ENCODE peak calls at places on chromosome 4, in four cellular contexts. D, R, X and M are unnamed samples.

GRCh38 chr4:73705056-73705432 is 35.3 kb upstream of the CXCL8 start:
- DNase-seq in D (no peak), R (no peak), X (no peak), M (no peak)

GRCh38 chr4:113826431-113826830 is 64.9 kb upstream of the CAMK2D start:
- DNase-seq in R (no peak), D (no peak), X (no peak), M (no peak)

GRCh38 chr4:51842167-51842553 is 793 bp upstream of the DCUN1D4 start:
- DNase-seq in R (peak), X (no peak), D (no peak), M (no peak)

GRCh38 chr4:7309176-7309575 is 116.8 kb downstream of the SORCS2 start:
- DNase-seq in D (no peak), X (no peak), R (no peak), M (no peak)

GRCh38 chr4:93313207-93313606 is 515.3 kb upstream of the ATOH1 start:
- DNase-seq in R (no peak), D (no peak), X (no peak), M (peak)

GRCh38 chr4:125728568-125728967 is 413.8 kb downstream of the FAT4 start:
- DNase-seq in D (no peak), X (no peak), R (no peak), M (no peak)

GRCh38 chr4:21835712-21836111 is 112.9 kb downstream of the KCNIP4 start:
- DNase-seq in X (no peak), R (no peak), D (no peak), M (no peak)

GRCh38 chr4:114535725-114536124 is 62.9 kb upstream of the UGT8 start:
- DNase-seq in X (no peak), D (no peak), R (no peak), M (no peak)

GRCh38 chr4:130026185-130026584 is 930.2 kb downstream of the C4orf33 start:
- DNase-seq in X (no peak), D (no peak), R (no peak), M (no peak)

GRCh38 chr4:99790796-99791617 is 25.6 kb upstream of the DAPP1 start:
- DNase-seq in D (no peak), R (no peak), X (no peak), M (no peak)

GRCh38 chr4:176753049-176753448 is 39.7 kb downstream of the VEGFC start:
- DNase-seq in X (no peak), R (no peak), D (no peak), M (no peak)

GRCh38 chr4:43330288-43330687 is 437.8 kb downstream of the GRXCR1 start:
- DNase-seq in X (no peak), R (no peak), D (no peak), M (no peak)

GRCh38 chr4:37722000-37722638 is 35.9 kb upstream of the RELL1 start:
- DNase-seq in R (no peak), D (no peak), X (no peak), M (no peak)

GRCh38 chr4:40486534-40486933 is 143.1 kb downstream of the RBM47 start:
- DNase-seq in D (no peak), X (no peak), R (no peak), M (no peak)

GRCh38 chr4:100314057-100314456 is 123.8 kb upstream of the DDIT4L start:
- DNase-seq in X (no peak), D (no peak), R (no peak), M (no peak)

GRCh38 chr4:183621875-183622274 is 37.1 kb downstream of the RWDD4 start:
- DNase-seq in X (no peak), D (no peak), R (no peak), M (no peak)

GRCh38 chr4:77959566-77960338 is 97.1 kb downstream of the MRPL1 start:
- DNase-seq in R (peak), D (peak), X (peak), M (peak)

GRCh38 chr4:48653217-48654014 is 126.7 kb downstream of the FRYL start:
- DNase-seq in R (peak), D (no peak), X (no peak), M (no peak)

GRCh38 chr4:184475096-184475461 is 729 bp upstream of the IRF2 start:
- DNase-seq in R (peak), D (no peak), X (no peak), M (no peak)

GRCh38 chr4:21470531-21470930 is 478.0 kb downstream of the KCNIP4 start:
- DNase-seq in D (no peak), X (no peak), R (peak), M (no peak)

GRCh38 chr4:48509543-48509942 is 19.5 kb downstream of the ZAR1 start:
- DNase-seq in R (no peak), D (no peak), X (no peak), M (no peak)

GRCh38 chr4:186688150-186688943 is 35.3 kb downstream of the FAT1 start:
- DNase-seq in X (no peak), D (peak), R (no peak), M (no peak)

GRCh38 chr4:89117115-89117514 is 5.8 kb downstream of the TIGD2 start:
- DNase-seq in X (no peak), D (no peak), R (no peak), M (no peak)

GRCh38 chr4:19729873-19730735 is 521.6 kb upstream of the SLIT2 start:
- DNase-seq in R (no peak), X (no peak), D (no peak), M (no peak)

GRCh38 chr4:138611721-138612120 is 369.6 kb upstream of the SLC7A11 start:
- DNase-seq in D (no peak), R (peak), X (no peak), M (no peak)

GRCh38 chr4:48546336-48546735 is 56.3 kb downstream of the ZAR1 start:
- DNase-seq in R (no peak), X (peak), D (peak), M (peak)

GRCh38 chr4:110170861-110171260 is 27.6 kb downstream of the ELOVL6 start:
- DNase-seq in D (no peak), R (no peak), X (no peak), M (no peak)

GRCh38 chr4:187174749-187175148 is 451.1 kb upstream of the FAT1 start:
- DNase-seq in D (no peak), X (no peak), R (no peak), M (no peak)

GRCh38 chr4:44447563-44448504 is 775 bp downstream of the KCTD8 start:
- DNase-seq in X (no peak), D (no peak), R (peak), M (no peak)

GRCh38 chr4:14399919-14400706 is 602.2 kb upstream of the CPEB2 start:
- DNase-seq in R (no peak), X (no peak), D (no peak), M (no peak)

GRCh38 chr4:6889101-6889735 is 20.4 kb upstream of the TBC1D14 start:
- DNase-seq in D (no peak), X (no peak), R (no peak), M (no peak)

GRCh38 chr4:128468485-128468989 is 180.9 kb upstream of the PGRMC2 start:
- DNase-seq in D (no peak), X (no peak), R (peak), M (no peak)

GRCh38 chr4:25449270-25449669 is 72.2 kb downstream of the ANAPC4 start:
- DNase-seq in R (no peak), X (no peak), D (no peak), M (no peak)

GRCh38 chr4:38837849-38838248 is 18.8 kb downstream of the TLR6 start:
- DNase-seq in X (no peak), D (no peak), R (no peak), M (no peak)

DNA sequence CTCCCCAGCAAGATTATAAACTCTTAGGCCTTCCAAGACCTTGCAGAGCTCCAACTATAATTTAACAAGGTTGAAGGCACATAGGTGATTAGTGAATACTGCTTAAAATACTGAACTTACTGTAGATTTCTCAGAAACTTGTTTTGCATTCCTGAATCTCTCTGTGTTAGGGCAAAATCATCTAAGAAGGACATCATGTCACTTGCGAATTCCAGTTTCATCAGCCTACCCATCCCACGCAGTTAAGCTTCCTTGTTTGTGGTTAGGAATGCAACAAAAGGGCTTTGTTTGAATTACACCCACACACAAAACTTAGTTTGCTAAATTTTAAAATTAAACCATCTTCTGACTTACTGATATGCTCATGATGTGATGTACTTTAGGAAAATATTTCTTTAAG is 174.0 kb downstream of the SOWAHB start:
- DNase-seq in R (no peak), X (peak), D (no peak), M (no peak)
- TF ChIP-seq POLR2AphosphoS5 in R (no peak), X (no peak), D (no peak), M (no peak)

DNA sequence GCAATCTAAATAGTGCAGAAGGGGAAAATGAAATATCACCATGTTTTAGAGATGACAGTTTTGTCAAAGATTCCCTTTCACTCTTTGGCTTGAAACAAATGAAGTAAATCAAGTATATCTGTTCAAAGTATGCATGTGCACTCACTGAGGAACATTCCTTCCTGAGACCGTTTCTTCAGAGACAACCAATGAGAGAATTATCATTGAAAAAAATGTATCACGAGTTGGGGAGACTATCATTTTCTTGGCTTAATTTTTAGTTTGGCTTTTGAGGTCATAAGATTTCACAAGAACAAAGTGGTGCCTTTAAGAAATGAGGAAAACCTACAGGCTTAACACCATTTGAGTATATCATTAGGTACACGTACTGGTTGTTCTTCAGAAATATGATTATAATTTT is 56.3 kb downstream of the PCDH7 start:
- DNase-seq in X (no peak), D (no peak), R (no peak), M (no peak)
- H3K4me3 ChIP-seq in X (no peak), D (no peak), R (no peak), M (no peak)

GRCh38 chr4:182307746-182308145 is 64.5 kb downstream of the TENM3 start:
- DNase-seq in R (no peak), X (peak), D (no peak), M (no peak)
- H3K9ac ChIP-seq in R (no peak), X (no peak), D (no peak), M (no peak)

DNA sequence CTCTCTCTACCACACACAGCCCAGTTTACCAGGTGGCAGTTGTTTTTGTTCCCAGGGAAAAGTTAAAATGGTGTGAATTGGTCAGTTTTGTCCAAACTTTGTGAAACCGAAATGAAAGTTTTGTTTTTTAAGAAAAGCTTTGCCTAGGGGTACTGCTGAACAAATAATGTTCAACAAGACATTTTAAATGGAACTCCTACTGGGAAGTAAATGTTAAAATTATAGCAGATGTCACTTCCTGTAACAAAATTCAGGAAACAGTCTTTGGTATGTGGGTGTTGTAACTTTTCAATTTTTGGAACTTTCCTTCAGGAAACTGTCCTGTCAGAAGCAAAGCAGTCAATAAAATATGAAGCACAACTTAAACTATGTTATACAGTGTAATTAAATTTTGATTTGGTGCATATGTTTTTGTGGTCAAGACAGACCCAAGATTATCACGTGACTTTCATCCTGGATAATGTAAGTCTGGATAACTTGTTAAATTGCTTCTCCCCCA is 79.5 kb downstream of the AFF1 start:
- DNase-seq in D (no peak), R (no peak), X (no peak), M (peak)
- TF ChIP-seq POLR2AphosphoS5 in D (no peak), R (no peak), X (no peak), M (peak)

GRCh38 chr4:52891743-52892142 is 29.6 kb downstream of the RASL11B start:
- DNase-seq in D (no peak), X (no peak), R (no peak), M (no peak)

GRCh38 chr4:52890401-52890791 is 28.3 kb downstream of the RASL11B start:
- DNase-seq in R (no peak), X (no peak), D (no peak), M (no peak)

GRCh38 chr4:52889778-52890400 is 27.8 kb downstream of the RASL11B start:
- DNase-seq in D (no peak), R (no peak), X (no peak), M (no peak)

GRCh38 chr4:52894408-52894807 is 32.3 kb downstream of the RASL11B start:
- DNase-seq in X (no peak), R (no peak), D (no peak), M (no peak)

DNA sequence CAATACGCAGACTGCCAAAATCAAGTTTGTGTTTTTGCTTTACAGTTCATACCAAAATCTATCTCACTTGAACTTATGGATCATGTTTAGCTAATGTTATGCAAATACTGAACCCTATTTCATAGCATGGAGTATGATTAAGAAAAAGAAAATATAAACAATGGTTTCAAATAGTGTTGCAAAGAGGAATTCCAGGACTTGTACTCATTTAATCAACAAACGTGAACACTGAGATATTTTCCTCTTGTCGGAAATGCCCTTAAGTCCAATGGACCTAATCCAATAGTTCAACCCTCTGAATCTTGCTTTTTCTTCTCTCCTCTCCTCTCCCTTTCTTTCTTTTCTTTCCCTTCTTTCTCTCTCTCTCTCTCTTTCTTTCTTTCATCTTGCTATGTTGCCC is 30.8 kb downstream of the RASL11B start:
- DNase-seq in X (no peak), R (no peak), D (no peak), M (no peak)
- H3K4me3 ChIP-seq in X (no peak), R (no peak), D (no peak), M (no peak)

GRCh38 chr4:174120446-174121142 is 162.9 kb downstream of the FBXO8 start:
- DNase-seq in X (peak), R (peak), D (peak), M (no peak)
- H3K9ac ChIP-seq in X (no peak), R (peak), D (no peak), M (peak)

GRCh38 chr4:16588170-16588569 is 310.3 kb downstream of the LDB2 start:
- DNase-seq in X (no peak), D (no peak), R (no peak), M (no peak)

GRCh38 chr4:16588651-16589050 is 309.8 kb downstream of the LDB2 start:
- DNase-seq in R (no peak), X (no peak), D (no peak), M (no peak)

GRCh38 chr4:16590792-16591191 is 307.7 kb downstream of the LDB2 start:
- DNase-seq in D (no peak), R (no peak), X (no peak), M (no peak)

GRCh38 chr4:16596267-16596666 is 302.2 kb downstream of the LDB2 start:
- DNase-seq in R (no peak), X (no peak), D (no peak), M (no peak)

GRCh38 chr4:16591867-16592266 is 306.6 kb downstream of the LDB2 start:
- DNase-seq in R (peak), X (no peak), D (no peak), M (no peak)
- TF ChIP-seq POLR2AphosphoS5 in R (no peak), X (no peak), D (no peak), M (no peak)

GRCh38 chr4:2746891-2747695 is 9.0 kb downstream of the TNIP2 start:
- DNase-seq in X (no peak), D (no peak), R (no peak), M (no peak)
- H3K4me3 ChIP-seq in X (no peak), D (no peak), R (no peak), M (no peak)